ENCODE peak calls at places on chromosomes 16 and 17, in nine cellular contexts. One of them, this sample, is unnamed.

GRCh38 chr17:72613411-72614292 is 478.8 kb downstream of the SLC39A11 start:
- DNase-seq in activated CD8-positive, alpha-beta memory T cell treated with anti-CD3 and anti-CD28 coated beads for 4 hours: no peak
- DNase-seq in HuH-7: no peak
- DNase-seq in stomach: no peak
- DNase-seq in aorta: no peak
- DNase-seq in activated T-helper 9 cell treated with anti-CD3 and anti-CD28 coated beads, Interleukin-2, amount 50 U/mL, for 16 hours: no peak
- DNase-seq in ELR: peak
- DNase-seq in KG1: no peak
- DNase-seq in activated T-helper 2 cell treated with anti-CD3 and anti-CD28 coated beads, Interferon-gamma antibody, Interleukin-2, Interleukin-4, amounts not matched to agents 10 μg/mL and 5 μg/mL and 100 μg/mL, durations not matched to agents 14 hours and 24 hours and 36 hours: no peak
- DNase-seq in this sample: no peak

GRCh38 chr16:11350531-11351335 is 5.5 kb downstream of the RMI2 start:
- DNase-seq in activated CD8-positive, alpha-beta memory T cell treated with anti-CD3 and anti-CD28 coated beads for 4 hours: no peak
- DNase-seq in HuH-7: no peak
- DNase-seq in stomach: no peak
- DNase-seq in aorta: no peak
- DNase-seq in activated T-helper 9 cell treated with anti-CD3 and anti-CD28 coated beads, Interleukin-2, amount 50 U/mL, for 16 hours: no peak
- DNase-seq in ELR: peak
- DNase-seq in KG1: no peak
- DNase-seq in activated T-helper 2 cell treated with anti-CD3 and anti-CD28 coated beads, Interferon-gamma antibody, Interleukin-2, Interleukin-4, amounts not matched to agents 10 μg/mL and 5 μg/mL and 100 μg/mL, durations not matched to agents 14 hours and 24 hours and 36 hours: no peak
- DNase-seq in this sample: no peak

GRCh38 chr16:3171181-3171854 is 16.7 kb upstream of the OR1F1 start:
- DNase-seq in activated CD8-positive, alpha-beta memory T cell treated with anti-CD3 and anti-CD28 coated beads for 4 hours: peak
- DNase-seq in HuH-7: no peak
- DNase-seq in stomach: no peak
- DNase-seq in aorta: no peak
- DNase-seq in activated T-helper 9 cell treated with anti-CD3 and anti-CD28 coated beads, Interleukin-2, amount 50 U/mL, for 16 hours: peak
- DNase-seq in ELR: no peak
- DNase-seq in KG1: no peak
- DNase-seq in activated T-helper 2 cell treated with anti-CD3 and anti-CD28 coated beads, Interferon-gamma antibody, Interleukin-2, Interleukin-4, amounts not matched to agents 10 μg/mL and 5 μg/mL and 100 μg/mL, durations not matched to agents 14 hours and 24 hours and 36 hours: no peak
- DNase-seq in this sample: no peak

GRCh38 chr17:69485126-69485724 is 70.7 kb downstream of the MAP2K6 start:
- DNase-seq in activated CD8-positive, alpha-beta memory T cell treated with anti-CD3 and anti-CD28 coated beads for 4 hours: no peak
- DNase-seq in HuH-7: no peak
- DNase-seq in stomach: no peak
- DNase-seq in aorta: no peak
- DNase-seq in activated T-helper 9 cell treated with anti-CD3 and anti-CD28 coated beads, Interleukin-2, amount 50 U/mL, for 16 hours: no peak
- DNase-seq in ELR: no peak
- DNase-seq in KG1: no peak
- DNase-seq in activated T-helper 2 cell treated with anti-CD3 and anti-CD28 coated beads, Interferon-gamma antibody, Interleukin-2, Interleukin-4, amounts not matched to agents 10 μg/mL and 5 μg/mL and 100 μg/mL, durations not matched to agents 14 hours and 24 hours and 36 hours: no peak
- DNase-seq in this sample: no peak

GRCh38 chr17:55674107-55674506 is 48.6 kb downstream of the TMEM100 start:
- DNase-seq in activated CD8-positive, alpha-beta memory T cell treated with anti-CD3 and anti-CD28 coated beads for 4 hours: no peak
- DNase-seq in HuH-7: no peak
- DNase-seq in stomach: no peak
- DNase-seq in aorta: no peak
- DNase-seq in activated T-helper 9 cell treated with anti-CD3 and anti-CD28 coated beads, Interleukin-2, amount 50 U/mL, for 16 hours: no peak
- DNase-seq in ELR: peak
- DNase-seq in KG1: no peak
- DNase-seq in activated T-helper 2 cell treated with anti-CD3 and anti-CD28 coated beads, Interferon-gamma antibody, Interleukin-2, Interleukin-4, amounts not matched to agents 10 μg/mL and 5 μg/mL and 100 μg/mL, durations not matched to agents 14 hours and 24 hours and 36 hours: no peak
- DNase-seq in this sample: no peak

GRCh38 chr16:3235856-3236669 is 1.1 kb upstream of the ZNF200 start:
- DNase-seq in activated CD8-positive, alpha-beta memory T cell treated with anti-CD3 and anti-CD28 coated beads for 4 hours: no peak
- DNase-seq in HuH-7: no peak
- DNase-seq in stomach: peak
- DNase-seq in aorta: peak
- DNase-seq in activated T-helper 9 cell treated with anti-CD3 and anti-CD28 coated beads, Interleukin-2, amount 50 U/mL, for 16 hours: peak
- DNase-seq in ELR: peak
- DNase-seq in KG1: no peak
- DNase-seq in activated T-helper 2 cell treated with anti-CD3 and anti-CD28 coated beads, Interferon-gamma antibody, Interleukin-2, Interleukin-4, amounts not matched to agents 10 μg/mL and 5 μg/mL and 100 μg/mL, durations not matched to agents 14 hours and 24 hours and 36 hours: no peak
- DNase-seq in this sample: peak

GRCh38 chr17:39736319-39737165 is 1.2 kb upstream of the GRB7 start:
- DNase-seq in activated CD8-positive, alpha-beta memory T cell treated with anti-CD3 and anti-CD28 coated beads for 4 hours: no peak
- DNase-seq in HuH-7: no peak
- DNase-seq in stomach: no peak
- DNase-seq in aorta: no peak
- DNase-seq in activated T-helper 9 cell treated with anti-CD3 and anti-CD28 coated beads, Interleukin-2, amount 50 U/mL, for 16 hours: no peak
- DNase-seq in ELR: peak
- DNase-seq in KG1: no peak
- DNase-seq in activated T-helper 2 cell treated with anti-CD3 and anti-CD28 coated beads, Interferon-gamma antibody, Interleukin-2, Interleukin-4, amounts not matched to agents 10 μg/mL and 5 μg/mL and 100 μg/mL, durations not matched to agents 14 hours and 24 hours and 36 hours: no peak
- DNase-seq in this sample: no peak

GRCh38 chr16:27439273-27440018 is 37.5 kb downstream of the IL21R start:
- DNase-seq in activated CD8-positive, alpha-beta memory T cell treated with anti-CD3 and anti-CD28 coated beads for 4 hours: no peak
- DNase-seq in HuH-7: no peak
- DNase-seq in stomach: no peak
- DNase-seq in aorta: no peak
- DNase-seq in activated T-helper 9 cell treated with anti-CD3 and anti-CD28 coated beads, Interleukin-2, amount 50 U/mL, for 16 hours: no peak
- DNase-seq in ELR: no peak
- DNase-seq in KG1: no peak
- DNase-seq in activated T-helper 2 cell treated with anti-CD3 and anti-CD28 coated beads, Interferon-gamma antibody, Interleukin-2, Interleukin-4, amounts not matched to agents 10 μg/mL and 5 μg/mL and 100 μg/mL, durations not matched to agents 14 hours and 24 hours and 36 hours: no peak
- DNase-seq in this sample: no peak

GRCh38 chr16:10862432-10862831 is 14.6 kb upstream of the CIITA start:
- DNase-seq in activated CD8-positive, alpha-beta memory T cell treated with anti-CD3 and anti-CD28 coated beads for 4 hours: no peak
- DNase-seq in HuH-7: no peak
- DNase-seq in stomach: peak
- DNase-seq in aorta: peak
- DNase-seq in activated T-helper 9 cell treated with anti-CD3 and anti-CD28 coated beads, Interleukin-2, amount 50 U/mL, for 16 hours: no peak
- DNase-seq in ELR: peak
- DNase-seq in KG1: no peak
- DNase-seq in activated T-helper 2 cell treated with anti-CD3 and anti-CD28 coated beads, Interferon-gamma antibody, Interleukin-2, Interleukin-4, amounts not matched to agents 10 μg/mL and 5 μg/mL and 100 μg/mL, durations not matched to agents 14 hours and 24 hours and 36 hours: no peak
- DNase-seq in this sample: peak

GRCh38 chr17:78416311-78416711 is 37.9 kb downstream of the PGS1 start:
- DNase-seq in activated CD8-positive, alpha-beta memory T cell treated with anti-CD3 and anti-CD28 coated beads for 4 hours: no peak
- DNase-seq in HuH-7: no peak
- DNase-seq in stomach: peak
- DNase-seq in aorta: no peak
- DNase-seq in activated T-helper 9 cell treated with anti-CD3 and anti-CD28 coated beads, Interleukin-2, amount 50 U/mL, for 16 hours: no peak
- DNase-seq in ELR: no peak
- DNase-seq in KG1: no peak
- DNase-seq in activated T-helper 2 cell treated with anti-CD3 and anti-CD28 coated beads, Interferon-gamma antibody, Interleukin-2, Interleukin-4, amounts not matched to agents 10 μg/mL and 5 μg/mL and 100 μg/mL, durations not matched to agents 14 hours and 24 hours and 36 hours: no peak
- DNase-seq in this sample: no peak

GRCh38 chr17:12053552-12053951 is 32.9 kb downstream of the MAP2K4 start:
- DNase-seq in activated CD8-positive, alpha-beta memory T cell treated with anti-CD3 and anti-CD28 coated beads for 4 hours: no peak
- DNase-seq in HuH-7: no peak
- DNase-seq in stomach: no peak
- DNase-seq in aorta: no peak
- DNase-seq in activated T-helper 9 cell treated with anti-CD3 and anti-CD28 coated beads, Interleukin-2, amount 50 U/mL, for 16 hours: no peak
- DNase-seq in ELR: no peak
- DNase-seq in KG1: no peak
- DNase-seq in activated T-helper 2 cell treated with anti-CD3 and anti-CD28 coated beads, Interferon-gamma antibody, Interleukin-2, Interleukin-4, amounts not matched to agents 10 μg/mL and 5 μg/mL and 100 μg/mL, durations not matched to agents 14 hours and 24 hours and 36 hours: no peak
- DNase-seq in this sample: no peak

GRCh38 chr17:18257747-18258355 is 687 bp downstream of the FLII start:
- DNase-seq in activated CD8-positive, alpha-beta memory T cell treated with anti-CD3 and anti-CD28 coated beads for 4 hours: no peak
- DNase-seq in HuH-7: peak
- DNase-seq in stomach: peak
- DNase-seq in aorta: peak
- DNase-seq in activated T-helper 9 cell treated with anti-CD3 and anti-CD28 coated beads, Interleukin-2, amount 50 U/mL, for 16 hours: peak
- DNase-seq in ELR: peak
- DNase-seq in KG1: peak
- DNase-seq in activated T-helper 2 cell treated with anti-CD3 and anti-CD28 coated beads, Interferon-gamma antibody, Interleukin-2, Interleukin-4, amounts not matched to agents 10 μg/mL and 5 μg/mL and 100 μg/mL, durations not matched to agents 14 hours and 24 hours and 36 hours: peak
- DNase-seq in this sample: peak

GRCh38 chr17:50027639-50028206 is 28.2 kb upstream of the ITGA3 start:
- DNase-seq in activated CD8-positive, alpha-beta memory T cell treated with anti-CD3 and anti-CD28 coated beads for 4 hours: no peak
- DNase-seq in HuH-7: no peak
- DNase-seq in stomach: peak
- DNase-seq in aorta: peak
- DNase-seq in activated T-helper 9 cell treated with anti-CD3 and anti-CD28 coated beads, Interleukin-2, amount 50 U/mL, for 16 hours: no peak
- DNase-seq in ELR: peak
- DNase-seq in KG1: no peak
- DNase-seq in activated T-helper 2 cell treated with anti-CD3 and anti-CD28 coated beads, Interferon-gamma antibody, Interleukin-2, Interleukin-4, amounts not matched to agents 10 μg/mL and 5 μg/mL and 100 μg/mL, durations not matched to agents 14 hours and 24 hours and 36 hours: no peak
- DNase-seq in this sample: peak

GRCh38 chr17:83050651-83051422 is 28.6 kb upstream of the METRNL start:
- DNase-seq in activated CD8-positive, alpha-beta memory T cell treated with anti-CD3 and anti-CD28 coated beads for 4 hours: no peak
- DNase-seq in HuH-7: no peak
- DNase-seq in stomach: no peak
- DNase-seq in aorta: no peak
- DNase-seq in activated T-helper 9 cell treated with anti-CD3 and anti-CD28 coated beads, Interleukin-2, amount 50 U/mL, for 16 hours: no peak
- DNase-seq in ELR: no peak
- DNase-seq in KG1: no peak
- DNase-seq in activated T-helper 2 cell treated with anti-CD3 and anti-CD28 coated beads, Interferon-gamma antibody, Interleukin-2, Interleukin-4, amounts not matched to agents 10 μg/mL and 5 μg/mL and 100 μg/mL, durations not matched to agents 14 hours and 24 hours and 36 hours: no peak
- DNase-seq in this sample: peak

GRCh38 chr17:56478836-56479447 is 114.6 kb upstream of the NOG start:
- DNase-seq in activated CD8-positive, alpha-beta memory T cell treated with anti-CD3 and anti-CD28 coated beads for 4 hours: no peak
- DNase-seq in HuH-7: peak
- DNase-seq in stomach: no peak
- DNase-seq in aorta: no peak
- DNase-seq in activated T-helper 9 cell treated with anti-CD3 and anti-CD28 coated beads, Interleukin-2, amount 50 U/mL, for 16 hours: no peak
- DNase-seq in ELR: peak
- DNase-seq in KG1: no peak
- DNase-seq in activated T-helper 2 cell treated with anti-CD3 and anti-CD28 coated beads, Interferon-gamma antibody, Interleukin-2, Interleukin-4, amounts not matched to agents 10 μg/mL and 5 μg/mL and 100 μg/mL, durations not matched to agents 14 hours and 24 hours and 36 hours: no peak
- DNase-seq in this sample: no peak

GRCh38 chr17:74325743-74326379 is at the start of gene KIF19:
- DNase-seq in activated CD8-positive, alpha-beta memory T cell treated with anti-CD3 and anti-CD28 coated beads for 4 hours: peak
- DNase-seq in HuH-7: no peak
- DNase-seq in stomach: peak
- DNase-seq in aorta: no peak
- DNase-seq in activated T-helper 9 cell treated with anti-CD3 and anti-CD28 coated beads, Interleukin-2, amount 50 U/mL, for 16 hours: peak
- DNase-seq in ELR: no peak
- DNase-seq in KG1: peak
- DNase-seq in activated T-helper 2 cell treated with anti-CD3 and anti-CD28 coated beads, Interferon-gamma antibody, Interleukin-2, Interleukin-4, amounts not matched to agents 10 μg/mL and 5 μg/mL and 100 μg/mL, durations not matched to agents 14 hours and 24 hours and 36 hours: peak
- DNase-seq in this sample: peak

GRCh38 chr17:9192010-9192409 is 170.7 kb downstream of the NTN1 start:
- DNase-seq in activated CD8-positive, alpha-beta memory T cell treated with anti-CD3 and anti-CD28 coated beads for 4 hours: no peak
- DNase-seq in HuH-7: no peak
- DNase-seq in stomach: no peak
- DNase-seq in aorta: no peak
- DNase-seq in activated T-helper 9 cell treated with anti-CD3 and anti-CD28 coated beads, Interleukin-2, amount 50 U/mL, for 16 hours: no peak
- DNase-seq in ELR: no peak
- DNase-seq in KG1: no peak
- DNase-seq in activated T-helper 2 cell treated with anti-CD3 and anti-CD28 coated beads, Interferon-gamma antibody, Interleukin-2, Interleukin-4, amounts not matched to agents 10 μg/mL and 5 μg/mL and 100 μg/mL, durations not matched to agents 14 hours and 24 hours and 36 hours: no peak
- DNase-seq in this sample: no peak

GRCh38 chr17:57270801-57271245 is 14.5 kb downstream of the MSI2 start:
- DNase-seq in activated CD8-positive, alpha-beta memory T cell treated with anti-CD3 and anti-CD28 coated beads for 4 hours: no peak
- DNase-seq in HuH-7: no peak
- DNase-seq in stomach: no peak
- DNase-seq in aorta: no peak
- DNase-seq in activated T-helper 9 cell treated with anti-CD3 and anti-CD28 coated beads, Interleukin-2, amount 50 U/mL, for 16 hours: no peak
- DNase-seq in ELR: no peak
- DNase-seq in KG1: no peak
- DNase-seq in activated T-helper 2 cell treated with anti-CD3 and anti-CD28 coated beads, Interferon-gamma antibody, Interleukin-2, Interleukin-4, amounts not matched to agents 10 μg/mL and 5 μg/mL and 100 μg/mL, durations not matched to agents 14 hours and 24 hours and 36 hours: no peak
- DNase-seq in this sample: no peak

GRCh38 chr16:88783391-88784073 is 1.5 kb downstream of the PIEZO1 start:
- DNase-seq in activated CD8-positive, alpha-beta memory T cell treated with anti-CD3 and anti-CD28 coated beads for 4 hours: no peak
- DNase-seq in HuH-7: no peak
- DNase-seq in stomach: peak
- DNase-seq in aorta: no peak
- DNase-seq in activated T-helper 9 cell treated with anti-CD3 and anti-CD28 coated beads, Interleukin-2, amount 50 U/mL, for 16 hours: no peak
- DNase-seq in ELR: peak
- DNase-seq in KG1: no peak
- DNase-seq in activated T-helper 2 cell treated with anti-CD3 and anti-CD28 coated beads, Interferon-gamma antibody, Interleukin-2, Interleukin-4, amounts not matched to agents 10 μg/mL and 5 μg/mL and 100 μg/mL, durations not matched to agents 14 hours and 24 hours and 36 hours: no peak
- DNase-seq in this sample: no peak

GRCh38 chr17:38507436-38507835 is 79.2 kb downstream of the ARHGAP23 start:
- DNase-seq in activated CD8-positive, alpha-beta memory T cell treated with anti-CD3 and anti-CD28 coated beads for 4 hours: no peak
- DNase-seq in HuH-7: no peak
- DNase-seq in stomach: no peak
- DNase-seq in aorta: no peak
- DNase-seq in activated T-helper 9 cell treated with anti-CD3 and anti-CD28 coated beads, Interleukin-2, amount 50 U/mL, for 16 hours: no peak
- DNase-seq in ELR: no peak
- DNase-seq in KG1: no peak
- DNase-seq in activated T-helper 2 cell treated with anti-CD3 and anti-CD28 coated beads, Interferon-gamma antibody, Interleukin-2, Interleukin-4, amounts not matched to agents 10 μg/mL and 5 μg/mL and 100 μg/mL, durations not matched to agents 14 hours and 24 hours and 36 hours: no peak
- DNase-seq in this sample: no peak

GRCh38 chr17:57512258-57512657 is 232.8 kb downstream of the CCDC182 start:
- DNase-seq in activated CD8-positive, alpha-beta memory T cell treated with anti-CD3 and anti-CD28 coated beads for 4 hours: no peak
- DNase-seq in HuH-7: no peak
- DNase-seq in stomach: no peak
- DNase-seq in aorta: no peak
- DNase-seq in activated T-helper 9 cell treated with anti-CD3 and anti-CD28 coated beads, Interleukin-2, amount 50 U/mL, for 16 hours: no peak
- DNase-seq in ELR: no peak
- DNase-seq in KG1: no peak
- DNase-seq in activated T-helper 2 cell treated with anti-CD3 and anti-CD28 coated beads, Interferon-gamma antibody, Interleukin-2, Interleukin-4, amounts not matched to agents 10 μg/mL and 5 μg/mL and 100 μg/mL, durations not matched to agents 14 hours and 24 hours and 36 hours: no peak
- DNase-seq in this sample: no peak

GRCh38 chr16:86584726-86585721 is 6.7 kb downstream of the FOXL1 start:
- DNase-seq in activated CD8-positive, alpha-beta memory T cell treated with anti-CD3 and anti-CD28 coated beads for 4 hours: no peak
- DNase-seq in HuH-7: no peak
- DNase-seq in stomach: no peak
- DNase-seq in aorta: no peak
- DNase-seq in activated T-helper 9 cell treated with anti-CD3 and anti-CD28 coated beads, Interleukin-2, amount 50 U/mL, for 16 hours: no peak
- DNase-seq in ELR: peak
- DNase-seq in KG1: no peak
- DNase-seq in activated T-helper 2 cell treated with anti-CD3 and anti-CD28 coated beads, Interferon-gamma antibody, Interleukin-2, Interleukin-4, amounts not matched to agents 10 μg/mL and 5 μg/mL and 100 μg/mL, durations not matched to agents 14 hours and 24 hours and 36 hours: no peak
- DNase-seq in this sample: no peak

GRCh38 chr17:63140255-63140654 is 174.2 kb downstream of the TANC2 start:
- DNase-seq in activated CD8-positive, alpha-beta memory T cell treated with anti-CD3 and anti-CD28 coated beads for 4 hours: no peak
- DNase-seq in HuH-7: no peak
- DNase-seq in stomach: no peak
- DNase-seq in aorta: peak
- DNase-seq in activated T-helper 9 cell treated with anti-CD3 and anti-CD28 coated beads, Interleukin-2, amount 50 U/mL, for 16 hours: no peak
- DNase-seq in ELR: peak
- DNase-seq in KG1: peak
- DNase-seq in activated T-helper 2 cell treated with anti-CD3 and anti-CD28 coated beads, Interferon-gamma antibody, Interleukin-2, Interleukin-4, amounts not matched to agents 10 μg/mL and 5 μg/mL and 100 μg/mL, durations not matched to agents 14 hours and 24 hours and 36 hours: no peak
- DNase-seq in this sample: no peak

GRCh38 chr17:67602974-67603373 is 114.8 kb upstream of the NOL11 start:
- DNase-seq in activated CD8-positive, alpha-beta memory T cell treated with anti-CD3 and anti-CD28 coated beads for 4 hours: no peak
- DNase-seq in HuH-7: peak
- DNase-seq in stomach: peak
- DNase-seq in aorta: no peak
- DNase-seq in activated T-helper 9 cell treated with anti-CD3 and anti-CD28 coated beads, Interleukin-2, amount 50 U/mL, for 16 hours: no peak
- DNase-seq in ELR: peak
- DNase-seq in KG1: no peak
- DNase-seq in activated T-helper 2 cell treated with anti-CD3 and anti-CD28 coated beads, Interferon-gamma antibody, Interleukin-2, Interleukin-4, amounts not matched to agents 10 μg/mL and 5 μg/mL and 100 μg/mL, durations not matched to agents 14 hours and 24 hours and 36 hours: peak
- DNase-seq in this sample: no peak

GRCh38 chr16:2818278-2818876 is 1.3 kb downstream of the PRSS21 start:
- DNase-seq in activated CD8-positive, alpha-beta memory T cell treated with anti-CD3 and anti-CD28 coated beads for 4 hours: no peak
- DNase-seq in HuH-7: no peak
- DNase-seq in stomach: no peak
- DNase-seq in aorta: peak
- DNase-seq in activated T-helper 9 cell treated with anti-CD3 and anti-CD28 coated beads, Interleukin-2, amount 50 U/mL, for 16 hours: no peak
- DNase-seq in ELR: no peak
- DNase-seq in KG1: no peak
- DNase-seq in activated T-helper 2 cell treated with anti-CD3 and anti-CD28 coated beads, Interferon-gamma antibody, Interleukin-2, Interleukin-4, amounts not matched to agents 10 μg/mL and 5 μg/mL and 100 μg/mL, durations not matched to agents 14 hours and 24 hours and 36 hours: no peak
- DNase-seq in this sample: no peak

GRCh38 chr17:6648181-6648580 is 3.2 kb downstream of the MED31 start:
- DNase-seq in activated CD8-positive, alpha-beta memory T cell treated with anti-CD3 and anti-CD28 coated beads for 4 hours: no peak
- DNase-seq in HuH-7: no peak
- DNase-seq in stomach: no peak
- DNase-seq in aorta: no peak
- DNase-seq in activated T-helper 9 cell treated with anti-CD3 and anti-CD28 coated beads, Interleukin-2, amount 50 U/mL, for 16 hours: no peak
- DNase-seq in ELR: peak
- DNase-seq in KG1: no peak
- DNase-seq in activated T-helper 2 cell treated with anti-CD3 and anti-CD28 coated beads, Interferon-gamma antibody, Interleukin-2, Interleukin-4, amounts not matched to agents 10 μg/mL and 5 μg/mL and 100 μg/mL, durations not matched to agents 14 hours and 24 hours and 36 hours: no peak
- DNase-seq in this sample: no peak

GRCh38 chr17:17297217-17297616 is 6.0 kb upstream of the NT5M start:
- DNase-seq in activated CD8-positive, alpha-beta memory T cell treated with anti-CD3 and anti-CD28 coated beads for 4 hours: no peak
- DNase-seq in HuH-7: no peak
- DNase-seq in stomach: no peak
- DNase-seq in aorta: no peak
- DNase-seq in activated T-helper 9 cell treated with anti-CD3 and anti-CD28 coated beads, Interleukin-2, amount 50 U/mL, for 16 hours: no peak
- DNase-seq in ELR: no peak
- DNase-seq in KG1: no peak
- DNase-seq in activated T-helper 2 cell treated with anti-CD3 and anti-CD28 coated beads, Interferon-gamma antibody, Interleukin-2, Interleukin-4, amounts not matched to agents 10 μg/mL and 5 μg/mL and 100 μg/mL, durations not matched to agents 14 hours and 24 hours and 36 hours: no peak
- DNase-seq in this sample: no peak

GRCh38 chr17:82330322-82331239 is 3.0 kb downstream of the SECTM1 start:
- DNase-seq in activated CD8-positive, alpha-beta memory T cell treated with anti-CD3 and anti-CD28 coated beads for 4 hours: no peak
- DNase-seq in HuH-7: peak
- DNase-seq in stomach: no peak
- DNase-seq in aorta: peak
- DNase-seq in activated T-helper 9 cell treated with anti-CD3 and anti-CD28 coated beads, Interleukin-2, amount 50 U/mL, for 16 hours: no peak
- DNase-seq in ELR: peak
- DNase-seq in KG1: no peak
- DNase-seq in activated T-helper 2 cell treated with anti-CD3 and anti-CD28 coated beads, Interferon-gamma antibody, Interleukin-2, Interleukin-4, amounts not matched to agents 10 μg/mL and 5 μg/mL and 100 μg/mL, durations not matched to agents 14 hours and 24 hours and 36 hours: no peak
- DNase-seq in this sample: peak

GRCh38 chr16:24810951-24811843 is 34.6 kb upstream of the SLC5A11 start:
- DNase-seq in activated CD8-positive, alpha-beta memory T cell treated with anti-CD3 and anti-CD28 coated beads for 4 hours: no peak
- DNase-seq in HuH-7: no peak
- DNase-seq in stomach: no peak
- DNase-seq in aorta: no peak
- DNase-seq in activated T-helper 9 cell treated with anti-CD3 and anti-CD28 coated beads, Interleukin-2, amount 50 U/mL, for 16 hours: no peak
- DNase-seq in ELR: no peak
- DNase-seq in KG1: no peak
- DNase-seq in activated T-helper 2 cell treated with anti-CD3 and anti-CD28 coated beads, Interferon-gamma antibody, Interleukin-2, Interleukin-4, amounts not matched to agents 10 μg/mL and 5 μg/mL and 100 μg/mL, durations not matched to agents 14 hours and 24 hours and 36 hours: no peak
- DNase-seq in this sample: no peak

GRCh38 chr16:11913425-11914079 is 2.2 kb downstream of the GSPT1 start:
- DNase-seq in activated CD8-positive, alpha-beta memory T cell treated with anti-CD3 and anti-CD28 coated beads for 4 hours: no peak
- DNase-seq in HuH-7: no peak
- DNase-seq in stomach: no peak
- DNase-seq in aorta: no peak
- DNase-seq in activated T-helper 9 cell treated with anti-CD3 and anti-CD28 coated beads, Interleukin-2, amount 50 U/mL, for 16 hours: no peak
- DNase-seq in ELR: peak
- DNase-seq in KG1: no peak
- DNase-seq in activated T-helper 2 cell treated with anti-CD3 and anti-CD28 coated beads, Interferon-gamma antibody, Interleukin-2, Interleukin-4, amounts not matched to agents 10 μg/mL and 5 μg/mL and 100 μg/mL, durations not matched to agents 14 hours and 24 hours and 36 hours: no peak
- DNase-seq in this sample: no peak

GRCh38 chr17:75031972-75032895 is 14.5 kb downstream of the ATP5PD start:
- DNase-seq in activated CD8-positive, alpha-beta memory T cell treated with anti-CD3 and anti-CD28 coated beads for 4 hours: no peak
- DNase-seq in HuH-7: peak
- DNase-seq in stomach: peak
- DNase-seq in aorta: peak
- DNase-seq in activated T-helper 9 cell treated with anti-CD3 and anti-CD28 coated beads, Interleukin-2, amount 50 U/mL, for 16 hours: no peak
- DNase-seq in ELR: peak
- DNase-seq in KG1: no peak
- DNase-seq in activated T-helper 2 cell treated with anti-CD3 and anti-CD28 coated beads, Interferon-gamma antibody, Interleukin-2, Interleukin-4, amounts not matched to agents 10 μg/mL and 5 μg/mL and 100 μg/mL, durations not matched to agents 14 hours and 24 hours and 36 hours: peak
- DNase-seq in this sample: peak